ENCODE peak calls at places on chromosomes 4 and X, in four cellular contexts. One of them, this sample, is unnamed.
A peak's percentile ranks its signal among the peaks of the same experiment; 100 is the strongest.

GRCh38 chrX:84248226-84248625 is 60.2 kb upstream of the RPS6KA6 start:
- DNase-seq in IMR-90: peak; percentile 79
- DNase-seq in mesendoderm: no peak
- DNase-seq in H1: no peak
- DNase-seq in this sample: no peak

GRCh38 chr4:137981277-137981676 is 260.9 kb downstream of the SLC7A11 start:
- DNase-seq in H1: no peak
- DNase-seq in IMR-90: peak; percentile 59
- DNase-seq in mesendoderm: peak; percentile 62
- DNase-seq in this sample: no peak

GRCh38 chr4:25113915-25114904 is 46.0 kb downstream of the SEPSECS start:
- DNase-seq in H1: no peak
- DNase-seq in IMR-90: peak; percentile 71
- DNase-seq in mesendoderm: no peak
- DNase-seq in this sample: no peak

GRCh38 chrX:18271309-18271708 is 50.6 kb upstream of the BEND2 start:
- DNase-seq in mesendoderm: no peak
- DNase-seq in IMR-90: no peak
- DNase-seq in H1: no peak
- DNase-seq in this sample: no peak

GRCh38 chr4:11312389-11312788 is 116.3 kb downstream of the HS3ST1 start:
- DNase-seq in mesendoderm: no peak
- DNase-seq in H1: no peak
- DNase-seq in IMR-90: peak; percentile 1
- DNase-seq in this sample: no peak

GRCh38 chr4:91963489-91963888 is 340.3 kb upstream of the GRID2 start:
- DNase-seq in IMR-90: peak; percentile 72
- DNase-seq in mesendoderm: no peak
- DNase-seq in H1: no peak
- DNase-seq in this sample: no peak

GRCh38 chrX:132023896-132024386 is 839 bp downstream of the STK26 start:
- DNase-seq in IMR-90: no peak
- DNase-seq in mesendoderm: peak; percentile 62
- DNase-seq in H1: peak; percentile 54
- DNase-seq in this sample: peak; percentile 47

GRCh38 chr4:54099959-54100606 is at the start of gene GSX2:
- DNase-seq in H1: peak; percentile 74
- DNase-seq in mesendoderm: peak; percentile 11
- DNase-seq in IMR-90: no peak
- DNase-seq in this sample: peak; percentile 53

GRCh38 chr4:705278-706082 is at the start of gene PCGF3:
- DNase-seq in IMR-90: peak; percentile 92
- DNase-seq in H1: peak; percentile 99
- DNase-seq in mesendoderm: peak; percentile 96
- DNase-seq in this sample: peak; percentile 97
- H4K5ac ChIP-seq in IMR-90: peak within 1 kb of the TSS; percentile 92
- H4K5ac ChIP-seq in H1: no peak within 1 kb of the TSS
- H4K5ac ChIP-seq in mesendoderm: no peak within 1 kb of the TSS
- H4K5ac ChIP-seq in this sample: no peak within 1 kb of the TSS

GRCh38 chr4:79247695-79248394 is 78.0 kb downstream of the NAA11 start:
- DNase-seq in IMR-90: no peak
- DNase-seq in H1: no peak
- DNase-seq in mesendoderm: no peak
- DNase-seq in this sample: no peak

GRCh38 chr4:79250887-79251286 is 75.0 kb downstream of the NAA11 start:
- DNase-seq in H1: no peak
- DNase-seq in IMR-90: no peak
- DNase-seq in mesendoderm: no peak
- DNase-seq in this sample: no peak

GRCh38 chr4:79253168-79253567 is 72.7 kb downstream of the NAA11 start:
- DNase-seq in H1: no peak
- DNase-seq in mesendoderm: no peak
- DNase-seq in IMR-90: no peak
- DNase-seq in this sample: no peak

GRCh38 chr4:79249879-79250503 is 75.9 kb downstream of the NAA11 start:
- DNase-seq in IMR-90: no peak
- DNase-seq in mesendoderm: no peak
- DNase-seq in H1: no peak
- DNase-seq in this sample: no peak

GRCh38 chr4:79248610-79249009 is 77.3 kb downstream of the NAA11 start:
- DNase-seq in IMR-90: no peak
- DNase-seq in H1: no peak
- DNase-seq in mesendoderm: no peak
- DNase-seq in this sample: no peak
- H4K5ac ChIP-seq in IMR-90: no peak overlapping the region
- H4K5ac ChIP-seq in H1: no peak overlapping the region
- H4K5ac ChIP-seq in mesendoderm: no peak overlapping the region
- H4K5ac ChIP-seq in this sample: no peak overlapping the region

GRCh38 chrX:150161092-150161672 is 201.9 kb upstream of the MAMLD1 start:
- DNase-seq in IMR-90: peak; percentile 26
- DNase-seq in H1: no peak
- DNase-seq in mesendoderm: no peak
- DNase-seq in this sample: no peak
- H4K5ac ChIP-seq in IMR-90: no peak overlapping the region
- H4K5ac ChIP-seq in H1: no peak overlapping the region
- H4K5ac ChIP-seq in mesendoderm: no peak overlapping the region
- H4K5ac ChIP-seq in this sample: no peak overlapping the region

GRCh38 chrX:53398216-53398615 is 24.2 kb downstream of the SMC1A start:
- DNase-seq in IMR-90: no peak
- DNase-seq in mesendoderm: no peak
- DNase-seq in H1: no peak
- DNase-seq in this sample: no peak

GRCh38 chrX:53395605-53396298 is 26.7 kb downstream of the SMC1A start:
- DNase-seq in mesendoderm: no peak
- DNase-seq in IMR-90: no peak
- DNase-seq in H1: no peak
- DNase-seq in this sample: no peak
- H4K5ac ChIP-seq in mesendoderm: no peak overlapping the region
- H4K5ac ChIP-seq in IMR-90: no peak overlapping the region
- H4K5ac ChIP-seq in H1: no peak overlapping the region
- H4K5ac ChIP-seq in this sample: no peak overlapping the region

DNA sequence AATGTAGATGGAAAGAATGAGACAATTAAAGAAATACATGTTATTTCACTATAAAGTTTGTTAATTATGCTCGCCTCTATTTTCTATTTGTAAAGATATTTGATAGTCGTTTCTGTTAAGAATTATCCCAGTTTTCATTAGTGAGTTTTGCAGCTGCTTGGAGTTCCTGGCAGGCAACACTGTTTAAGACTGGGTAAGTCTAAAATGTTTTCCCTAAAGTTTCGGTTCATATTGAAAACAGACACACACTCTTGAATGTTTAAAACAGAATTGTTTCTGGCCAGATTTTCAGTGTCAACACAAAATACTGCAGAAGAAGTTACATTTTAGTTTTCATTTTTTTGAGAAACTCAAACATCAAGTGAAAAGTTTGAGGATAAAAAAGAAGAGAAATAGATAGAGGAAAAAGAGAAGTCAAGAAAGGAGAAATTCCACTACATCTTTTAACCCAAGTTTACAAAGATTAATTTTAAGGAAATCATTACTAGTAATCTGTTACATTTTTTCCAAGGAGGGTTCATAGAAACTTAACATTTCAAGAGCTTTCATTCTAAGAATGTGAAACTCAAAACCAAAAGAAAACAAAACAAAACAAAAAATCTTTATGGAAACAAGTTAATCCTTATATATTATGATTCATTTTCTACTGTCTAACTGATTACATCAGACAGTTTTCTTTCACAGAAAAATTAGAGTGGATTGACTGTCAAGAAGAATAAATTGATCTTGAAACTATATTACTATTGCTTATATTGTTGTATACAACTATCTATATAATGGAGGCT is 305.5 kb downstream of the FAT4 start:
- DNase-seq in H1: no peak
- DNase-seq in IMR-90: peak; percentile 19
- DNase-seq in mesendoderm: no peak
- DNase-seq in this sample: no peak
- H4K5ac ChIP-seq in H1: no peak overlapping the region
- H4K5ac ChIP-seq in IMR-90: no peak overlapping the region
- H4K5ac ChIP-seq in mesendoderm: no peak overlapping the region
- H4K5ac ChIP-seq in this sample: no peak overlapping the region

GRCh38 chrX:31606796-31607195 is 535.0 kb upstream of the FTHL17 start:
- DNase-seq in mesendoderm: no peak
- DNase-seq in H1: no peak
- DNase-seq in IMR-90: no peak
- DNase-seq in this sample: no peak

GRCh38 chrX:31604629-31605221 is 532.9 kb upstream of the FTHL17 start:
- DNase-seq in H1: no peak
- DNase-seq in mesendoderm: no peak
- DNase-seq in IMR-90: no peak
- DNase-seq in this sample: no peak

GRCh38 chrX:31603411-31604120 is 531.7 kb upstream of the FTHL17 start:
- DNase-seq in H1: no peak
- DNase-seq in mesendoderm: no peak
- DNase-seq in IMR-90: peak; percentile 43
- DNase-seq in this sample: no peak

GRCh38 chrX:31600823-31601222 is 529.0 kb upstream of the FTHL17 start:
- DNase-seq in IMR-90: no peak
- DNase-seq in H1: no peak
- DNase-seq in mesendoderm: no peak
- DNase-seq in this sample: no peak
- H4K5ac ChIP-seq in IMR-90: no peak overlapping the region
- H4K5ac ChIP-seq in H1: no peak overlapping the region
- H4K5ac ChIP-seq in mesendoderm: no peak overlapping the region
- H4K5ac ChIP-seq in this sample: no peak overlapping the region

GRCh38 chr4:139005774-139006173 is 9.8 kb upstream of the NOCT start:
- DNase-seq in H1: no peak
- DNase-seq in IMR-90: no peak
- DNase-seq in mesendoderm: no peak
- DNase-seq in this sample: no peak
- H4K5ac ChIP-seq in H1: no peak overlapping the region
- H4K5ac ChIP-seq in IMR-90: no peak overlapping the region
- H4K5ac ChIP-seq in mesendoderm: no peak overlapping the region
- H4K5ac ChIP-seq in this sample: no peak overlapping the region

GRCh38 chrX:49233176-49233575 is at the start of gene CACNA1F:
- DNase-seq in IMR-90: no peak
- DNase-seq in mesendoderm: no peak
- DNase-seq in H1: no peak
- DNase-seq in this sample: no peak
- H4K5ac ChIP-seq in IMR-90: no peak within 1 kb of the TSS
- H4K5ac ChIP-seq in mesendoderm: no peak within 1 kb of the TSS
- H4K5ac ChIP-seq in H1: no peak within 1 kb of the TSS
- H4K5ac ChIP-seq in this sample: no peak within 1 kb of the TSS

This sample was measured in H9.